ENCODE peak calls at places on chromosome 15, in six cellular contexts. One of them, this sample, is unnamed.
A peak's percentile ranks its signal among the peaks of the same experiment; 100 is the strongest.

GRCh38 chr15:60809375-60809774 is 330.4 kb upstream of the ICE2 start:
- DNase-seq in MCF 10A: no peak
- DNase-seq in mesenteric fat pad: no peak
- DNase-seq in prostate gland: no peak
- DNase-seq in PC-9: no peak
- DNase-seq in stimulated activated CD4-positive, alpha-beta T cell treated with anti-CD3 and anti-CD28 coated beads, Interleukin-4, amount 100 ng/mL, for 24 hours: no peak
- DNase-seq in this sample: no peak

GRCh38 chr15:63996794-63997357 is 49.4 kb downstream of the DAPK2 start:
- DNase-seq in MCF 10A: no peak
- DNase-seq in mesenteric fat pad: no peak
- DNase-seq in prostate gland: no peak
- DNase-seq in PC-9: no peak
- DNase-seq in stimulated activated CD4-positive, alpha-beta T cell treated with anti-CD3 and anti-CD28 coated beads, Interleukin-4, amount 100 ng/mL, for 24 hours: no peak
- DNase-seq in this sample: no peak

GRCh38 chr15:90650117-90650955 is 66.8 kb upstream of the BLM start:
- DNase-seq in MCF 10A: no peak
- DNase-seq in mesenteric fat pad: no peak
- DNase-seq in prostate gland: no peak
- DNase-seq in PC-9: no peak
- DNase-seq in stimulated activated CD4-positive, alpha-beta T cell treated with anti-CD3 and anti-CD28 coated beads, Interleukin-4, amount 100 ng/mL, for 24 hours: no peak
- DNase-seq in this sample: no peak

GRCh38 chr15:46441294-46442062 is 806.6 kb downstream of the SQOR start:
- DNase-seq in MCF 10A: no peak
- DNase-seq in mesenteric fat pad: no peak
- DNase-seq in prostate gland: no peak
- DNase-seq in PC-9: no peak
- DNase-seq in stimulated activated CD4-positive, alpha-beta T cell treated with anti-CD3 and anti-CD28 coated beads, Interleukin-4, amount 100 ng/mL, for 24 hours: no peak
- DNase-seq in this sample: no peak

GRCh38 chr15:65767264-65767595 is 24.9 kb downstream of the DENND4A start:
- DNase-seq in MCF 10A: no peak
- DNase-seq in mesenteric fat pad: no peak
- DNase-seq in prostate gland: no peak
- DNase-seq in PC-9: no peak
- DNase-seq in stimulated activated CD4-positive, alpha-beta T cell treated with anti-CD3 and anti-CD28 coated beads, Interleukin-4, amount 100 ng/mL, for 24 hours: no peak
- DNase-seq in this sample: no peak

GRCh38 chr15:62603757-62604156 is 438.7 kb upstream of the C2CD4B start:
- DNase-seq in MCF 10A: peak; percentile 96
- DNase-seq in mesenteric fat pad: no peak
- DNase-seq in prostate gland: peak; percentile 10
- DNase-seq in PC-9: peak; percentile 88
- DNase-seq in stimulated activated CD4-positive, alpha-beta T cell treated with anti-CD3 and anti-CD28 coated beads, Interleukin-4, amount 100 ng/mL, for 24 hours: no peak
- DNase-seq in this sample: no peak

GRCh38 chr15:34039180-34039486 is at the start of gene AVEN:
- DNase-seq in MCF 10A: no peak
- DNase-seq in mesenteric fat pad: no peak
- DNase-seq in prostate gland: no peak
- DNase-seq in PC-9: no peak
- DNase-seq in stimulated activated CD4-positive, alpha-beta T cell treated with anti-CD3 and anti-CD28 coated beads, Interleukin-4, amount 100 ng/mL, for 24 hours: no peak
- DNase-seq in this sample: no peak

GRCh38 chr15:93037341-93038063 is 51.5 kb downstream of the RGMA start:
- DNase-seq in MCF 10A: no peak
- DNase-seq in mesenteric fat pad: peak; percentile 90
- DNase-seq in prostate gland: peak; percentile 61
- DNase-seq in PC-9: no peak
- DNase-seq in stimulated activated CD4-positive, alpha-beta T cell treated with anti-CD3 and anti-CD28 coated beads, Interleukin-4, amount 100 ng/mL, for 24 hours: no peak
- DNase-seq in this sample: peak; percentile 73

GRCh38 chr15:65182538-65182937 is 2.6 kb downstream of the CLPX start:
- DNase-seq in MCF 10A: no peak
- DNase-seq in mesenteric fat pad: no peak
- DNase-seq in prostate gland: no peak
- DNase-seq in PC-9: no peak
- DNase-seq in stimulated activated CD4-positive, alpha-beta T cell treated with anti-CD3 and anti-CD28 coated beads, Interleukin-4, amount 100 ng/mL, for 24 hours: no peak
- DNase-seq in this sample: no peak

GRCh38 chr15:47991376-47991775 is 129.4 kb upstream of the SLC24A5 start:
- DNase-seq in MCF 10A: no peak
- DNase-seq in mesenteric fat pad: no peak
- DNase-seq in prostate gland: no peak
- DNase-seq in PC-9: no peak
- DNase-seq in stimulated activated CD4-positive, alpha-beta T cell treated with anti-CD3 and anti-CD28 coated beads, Interleukin-4, amount 100 ng/mL, for 24 hours: no peak
- DNase-seq in this sample: no peak

GRCh38 chr15:75235760-75236729 is 22.1 kb upstream of the GOLGA6C start:
- DNase-seq in MCF 10A: no peak
- DNase-seq in mesenteric fat pad: peak; percentile 60
- DNase-seq in prostate gland: no peak
- DNase-seq in PC-9: peak; percentile 28
- DNase-seq in stimulated activated CD4-positive, alpha-beta T cell treated with anti-CD3 and anti-CD28 coated beads, Interleukin-4, amount 100 ng/mL, for 24 hours: no peak
- DNase-seq in this sample: no peak

GRCh38 chr15:63238796-63239195 is 38.6 kb upstream of the APH1B start:
- DNase-seq in MCF 10A: peak; percentile 66
- DNase-seq in mesenteric fat pad: no peak
- DNase-seq in prostate gland: no peak
- DNase-seq in PC-9: peak; percentile 83
- DNase-seq in stimulated activated CD4-positive, alpha-beta T cell treated with anti-CD3 and anti-CD28 coated beads, Interleukin-4, amount 100 ng/mL, for 24 hours: peak; percentile 12
- DNase-seq in this sample: no peak

GRCh38 chr15:51706931-51707608 is 25.8 kb downstream of the SCG3 start:
- DNase-seq in MCF 10A: no peak
- DNase-seq in mesenteric fat pad: no peak
- DNase-seq in prostate gland: no peak
- DNase-seq in PC-9: no peak
- DNase-seq in stimulated activated CD4-positive, alpha-beta T cell treated with anti-CD3 and anti-CD28 coated beads, Interleukin-4, amount 100 ng/mL, for 24 hours: no peak
- DNase-seq in this sample: no peak

GRCh38 chr15:74290645-74291044 is 54.5 kb downstream of the CCDC33 start:
- DNase-seq in MCF 10A: no peak
- DNase-seq in mesenteric fat pad: no peak
- DNase-seq in prostate gland: no peak
- DNase-seq in PC-9: no peak
- DNase-seq in stimulated activated CD4-positive, alpha-beta T cell treated with anti-CD3 and anti-CD28 coated beads, Interleukin-4, amount 100 ng/mL, for 24 hours: no peak
- DNase-seq in this sample: no peak

GRCh38 chr15:81113861-81114261 is 20.2 kb upstream of the CFAP161 start:
- DNase-seq in MCF 10A: no peak
- DNase-seq in mesenteric fat pad: no peak
- DNase-seq in prostate gland: no peak
- DNase-seq in PC-9: no peak
- DNase-seq in stimulated activated CD4-positive, alpha-beta T cell treated with anti-CD3 and anti-CD28 coated beads, Interleukin-4, amount 100 ng/mL, for 24 hours: no peak
- DNase-seq in this sample: no peak

GRCh38 chr15:100879046-100879445 is 585 bp upstream of the ALDH1A3 start:
- DNase-seq in MCF 10A: no peak
- DNase-seq in mesenteric fat pad: no peak
- DNase-seq in prostate gland: no peak
- DNase-seq in PC-9: no peak
- DNase-seq in stimulated activated CD4-positive, alpha-beta T cell treated with anti-CD3 and anti-CD28 coated beads, Interleukin-4, amount 100 ng/mL, for 24 hours: no peak
- DNase-seq in this sample: no peak

GRCh38 chr15:27341780-27342343 is 370.9 kb downstream of the GABRG3 start:
- DNase-seq in MCF 10A: no peak
- DNase-seq in mesenteric fat pad: no peak
- DNase-seq in prostate gland: no peak
- DNase-seq in PC-9: no peak
- DNase-seq in stimulated activated CD4-positive, alpha-beta T cell treated with anti-CD3 and anti-CD28 coated beads, Interleukin-4, amount 100 ng/mL, for 24 hours: no peak
- DNase-seq in this sample: no peak

This sample was measured in NCI-H1694 treated with DMSO at 0.1 percent for 48 hours.